ENCODE peak calls at places on chromosome X, in eight cellular contexts. One of them, this sample, is unnamed.

GRCh38 chrX:72280210-72280882 is 3.3 kb upstream of the RPS4X start:
- DNase-seq in HCT116: no peak
- DNase-seq in GM12878: no peak
- DNase-seq in SK-N-SH: no peak
- DNase-seq in H1: no peak
- DNase-seq in K562: peak
- DNase-seq in HepG2: no peak
- DNase-seq in endothelial cell of umbilical vein: no peak
- DNase-seq in this sample: no peak

GRCh38 chrX:10064736-10065135 is 92.0 kb upstream of the CLCN4 start:
- DNase-seq in HepG2: no peak
- DNase-seq in K562: no peak
- DNase-seq in H1: no peak
- DNase-seq in endothelial cell of umbilical vein: no peak
- DNase-seq in HCT116: no peak
- DNase-seq in GM12878: no peak
- DNase-seq in SK-N-SH: no peak
- DNase-seq in this sample: no peak

GRCh38 chrX:81316163-81316562 is 114.3 kb downstream of the SH3BGRL start:
- DNase-seq in HCT116: no peak
- DNase-seq in K562: no peak
- DNase-seq in SK-N-SH: no peak
- DNase-seq in HepG2: no peak
- DNase-seq in GM12878: no peak
- DNase-seq in H1: no peak
- DNase-seq in endothelial cell of umbilical vein: no peak
- DNase-seq in this sample: no peak

GRCh38 chrX:108245462-108245861 is 153.9 kb downstream of the ATG4A start:
- DNase-seq in GM12878: no peak
- DNase-seq in SK-N-SH: no peak
- DNase-seq in HCT116: no peak
- DNase-seq in K562: no peak
- DNase-seq in endothelial cell of umbilical vein: no peak
- DNase-seq in HepG2: no peak
- DNase-seq in H1: no peak
- DNase-seq in this sample: no peak

GRCh38 chrX:53317365-53318069 is 36.1 kb upstream of the IQSEC2 start:
- DNase-seq in H1: peak
- DNase-seq in GM12878: no peak
- DNase-seq in SK-N-SH: peak
- DNase-seq in HepG2: peak
- DNase-seq in HCT116: no peak
- DNase-seq in K562: peak
- DNase-seq in endothelial cell of umbilical vein: peak
- DNase-seq in this sample: no peak

GRCh38 chrX:110142096-110142495 is 139.2 kb downstream of the TMEM164 start:
- DNase-seq in endothelial cell of umbilical vein: no peak
- DNase-seq in H1: no peak
- DNase-seq in K562: peak
- DNase-seq in HCT116: no peak
- DNase-seq in GM12878: no peak
- DNase-seq in SK-N-SH: no peak
- DNase-seq in HepG2: no peak
- DNase-seq in this sample: no peak

GRCh38 chrX:109952050-109952449 is 50.9 kb upstream of the TMEM164 start:
- DNase-seq in GM12878: no peak
- DNase-seq in K562: no peak
- DNase-seq in HCT116: no peak
- DNase-seq in endothelial cell of umbilical vein: no peak
- DNase-seq in H1: no peak
- DNase-seq in SK-N-SH: no peak
- DNase-seq in HepG2: no peak
- DNase-seq in this sample: no peak

GRCh38 chrX:4263005-4263404 is 549.6 kb upstream of the PRKX start:
- DNase-seq in HepG2: no peak
- DNase-seq in endothelial cell of umbilical vein: no peak
- DNase-seq in K562: no peak
- DNase-seq in HCT116: no peak
- DNase-seq in H1: no peak
- DNase-seq in GM12878: no peak
- DNase-seq in SK-N-SH: peak
- DNase-seq in this sample: no peak

GRCh38 chrX:129781134-129782014 is 1.6 kb downstream of the SASH3 start:
- DNase-seq in SK-N-SH: no peak
- DNase-seq in K562: no peak
- DNase-seq in HepG2: no peak
- DNase-seq in HCT116: no peak
- DNase-seq in GM12878: peak
- DNase-seq in endothelial cell of umbilical vein: no peak
- DNase-seq in H1: no peak
- DNase-seq in this sample: no peak

GRCh38 chrX:69130448-69130847 is 34.8 kb downstream of the PJA1 start:
- DNase-seq in K562: no peak
- DNase-seq in HCT116: no peak
- DNase-seq in endothelial cell of umbilical vein: no peak
- DNase-seq in SK-N-SH: no peak
- DNase-seq in HepG2: no peak
- DNase-seq in GM12878: no peak
- DNase-seq in H1: no peak
- DNase-seq in this sample: peak

GRCh38 chrX:45668686-45669443 is 468.2 kb upstream of the DIPK2B start:
- DNase-seq in GM12878: no peak
- DNase-seq in H1: no peak
- DNase-seq in SK-N-SH: no peak
- DNase-seq in HCT116: peak
- DNase-seq in K562: no peak
- DNase-seq in endothelial cell of umbilical vein: peak
- DNase-seq in HepG2: no peak
- DNase-seq in this sample: no peak

GRCh38 chrX:150874448-150874847 is 24.0 kb downstream of the CD99L2 start:
- DNase-seq in H1: no peak
- DNase-seq in HepG2: no peak
- DNase-seq in K562: no peak
- DNase-seq in GM12878: no peak
- DNase-seq in SK-N-SH: no peak
- DNase-seq in HCT116: no peak
- DNase-seq in endothelial cell of umbilical vein: no peak
- DNase-seq in this sample: no peak

GRCh38 chrX:72572248-72573157 is at the start of gene HDAC8:
- DNase-seq in K562: peak
- DNase-seq in endothelial cell of umbilical vein: peak
- DNase-seq in H1: peak
- DNase-seq in HCT116: peak
- DNase-seq in SK-N-SH: peak
- DNase-seq in GM12878: peak
- DNase-seq in HepG2: peak
- DNase-seq in this sample: no peak

GRCh38 chrX:107825698-107826285 is at the start of gene MID2:
- DNase-seq in HepG2: no peak
- DNase-seq in K562: no peak
- DNase-seq in SK-N-SH: peak
- DNase-seq in HCT116: peak
- DNase-seq in GM12878: no peak
- DNase-seq in H1: peak
- DNase-seq in endothelial cell of umbilical vein: peak
- DNase-seq in this sample: no peak

GRCh38 chrX:56763556-56764152 is 34.6 kb downstream of the NBDY start:
- DNase-seq in SK-N-SH: peak
- DNase-seq in endothelial cell of umbilical vein: no peak
- DNase-seq in HCT116: no peak
- DNase-seq in H1: peak
- DNase-seq in K562: no peak
- DNase-seq in HepG2: peak
- DNase-seq in GM12878: no peak
- DNase-seq in this sample: no peak

GRCh38 chrX:121876316-121876715 is 828.9 kb downstream of the GLUD2 start:
- DNase-seq in GM12878: no peak
- DNase-seq in HCT116: no peak
- DNase-seq in SK-N-SH: no peak
- DNase-seq in endothelial cell of umbilical vein: no peak
- DNase-seq in HepG2: no peak
- DNase-seq in K562: no peak
- DNase-seq in H1: no peak
- DNase-seq in this sample: no peak

GRCh38 chrX:115591420-115591819 is 30.4 kb downstream of the PLS3 start:
- DNase-seq in H1: no peak
- DNase-seq in SK-N-SH: no peak
- DNase-seq in HCT116: no peak
- DNase-seq in endothelial cell of umbilical vein: no peak
- DNase-seq in GM12878: no peak
- DNase-seq in HepG2: no peak
- DNase-seq in K562: no peak
- DNase-seq in this sample: no peak

GRCh38 chrX:115589419-115589818 is 28.4 kb downstream of the PLS3 start:
- DNase-seq in K562: no peak
- DNase-seq in HCT116: no peak
- DNase-seq in endothelial cell of umbilical vein: no peak
- DNase-seq in GM12878: no peak
- DNase-seq in H1: no peak
- DNase-seq in SK-N-SH: no peak
- DNase-seq in HepG2: no peak
- DNase-seq in this sample: no peak

GRCh38 chrX:115595049-115595448 is 34.1 kb downstream of the PLS3 start:
- DNase-seq in SK-N-SH: no peak
- DNase-seq in H1: no peak
- DNase-seq in endothelial cell of umbilical vein: peak
- DNase-seq in GM12878: no peak
- DNase-seq in HepG2: no peak
- DNase-seq in HCT116: no peak
- DNase-seq in K562: no peak
- DNase-seq in this sample: no peak

GRCh38 chrX:115591856-115592842 is 31.2 kb downstream of the PLS3 start:
- DNase-seq in HCT116: no peak
- DNase-seq in GM12878: no peak
- DNase-seq in endothelial cell of umbilical vein: peak
- DNase-seq in K562: no peak
- DNase-seq in SK-N-SH: no peak
- DNase-seq in HepG2: no peak
- DNase-seq in H1: no peak
- DNase-seq in this sample: no peak

DNA sequence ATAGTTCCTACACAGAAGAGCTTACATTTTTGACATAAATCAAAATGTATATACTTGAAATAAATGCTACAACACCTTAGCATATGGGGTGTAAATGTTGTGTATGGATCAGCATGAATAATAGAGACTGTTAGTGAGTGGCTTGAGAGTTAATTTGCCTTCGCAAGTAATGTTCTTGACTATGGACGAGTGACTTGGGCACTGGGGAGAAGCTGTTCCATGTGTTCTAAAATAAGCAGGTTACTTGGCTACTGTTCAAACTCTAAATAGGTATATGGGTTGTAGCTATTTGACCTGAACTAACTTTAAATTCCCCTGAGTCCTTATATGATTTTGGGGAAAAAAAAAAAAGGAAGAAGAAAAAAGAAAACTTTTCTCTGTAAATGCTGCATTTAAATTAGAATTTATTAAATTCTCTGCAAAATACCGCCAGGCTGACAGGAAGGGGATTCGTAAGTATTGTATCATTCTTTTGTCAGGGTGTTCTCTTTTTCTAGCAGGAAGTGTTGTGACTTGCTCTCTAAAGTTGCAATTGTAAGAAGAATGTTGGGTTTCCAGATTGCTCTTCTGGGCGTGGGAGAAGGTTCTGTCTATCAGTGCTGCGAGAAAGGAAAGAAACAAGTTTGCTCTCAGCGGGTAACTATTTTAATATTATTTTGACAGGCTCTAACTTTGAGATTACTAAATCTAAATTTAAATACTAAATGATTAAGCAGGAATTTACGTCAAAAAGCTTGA is 32.2 kb downstream of the PLS3 start:
- DNase-seq in GM12878: no peak
- DNase-seq in HepG2: no peak
- DNase-seq in K562: no peak
- DNase-seq in endothelial cell of umbilical vein: peak
- DNase-seq in SK-N-SH: no peak
- DNase-seq in HCT116: no peak
- DNase-seq in H1: no peak
- DNase-seq in this sample: no peak
- H3K4me3 ChIP-seq in GM12878: no peak
- H3K4me3 ChIP-seq in HepG2: no peak
- H3K4me3 ChIP-seq in K562: no peak
- H3K4me3 ChIP-seq in endothelial cell of umbilical vein: peak
- H3K4me3 ChIP-seq in SK-N-SH: no peak
- H3K4me3 ChIP-seq in HCT116: no peak
- H3K4me3 ChIP-seq in H1: no peak
- H3K4me3 ChIP-seq in this sample: peak

GRCh38 chrX:154981116-154981411 is 41.5 kb downstream of the F8 start:
- DNase-seq in GM12878: no peak
- DNase-seq in SK-N-SH: no peak
- DNase-seq in endothelial cell of umbilical vein: no peak
- DNase-seq in K562: no peak
- DNase-seq in HCT116: no peak
- DNase-seq in HepG2: no peak
- DNase-seq in H1: no peak
- DNase-seq in this sample: no peak
- H3K9ac ChIP-seq in GM12878: peak
- H3K9ac ChIP-seq in SK-N-SH: no peak
- H3K9ac ChIP-seq in endothelial cell of umbilical vein: no peak
- H3K9ac ChIP-seq in K562: no peak
- H3K9ac ChIP-seq in HCT116: no peak
- H3K9ac ChIP-seq in HepG2: peak
- H3K9ac ChIP-seq in H1: no peak
- H3K9ac ChIP-seq in this sample: no peak

DNA sequence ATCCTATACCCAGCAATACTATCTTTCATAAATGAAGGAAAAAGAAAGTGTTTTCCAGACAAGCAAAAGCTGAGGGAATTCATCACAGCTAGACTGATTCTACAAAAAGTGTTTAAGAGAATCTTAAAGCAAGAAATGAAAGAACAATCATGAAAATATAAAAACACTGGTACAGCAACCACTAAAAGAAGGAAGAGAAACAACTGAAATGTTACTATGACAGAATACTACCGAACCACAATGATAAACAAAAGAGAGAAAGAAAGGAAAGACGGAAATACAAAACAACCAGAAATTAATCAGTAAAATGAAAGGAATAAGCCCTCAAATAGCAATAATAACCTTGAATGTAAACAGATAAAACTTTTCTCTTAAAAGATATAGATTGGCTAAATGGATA is 110.8 kb upstream of the AFF2 start:
- DNase-seq in endothelial cell of umbilical vein: no peak
- DNase-seq in SK-N-SH: no peak
- DNase-seq in HCT116: no peak
- DNase-seq in HepG2: no peak
- DNase-seq in H1: no peak
- DNase-seq in GM12878: no peak
- DNase-seq in K562: no peak
- DNase-seq in this sample: no peak
- TF ChIP-seq POLR2AphosphoS5 in endothelial cell of umbilical vein: no peak
- TF ChIP-seq POLR2AphosphoS5 in SK-N-SH: no peak
- TF ChIP-seq POLR2AphosphoS5 in HCT116: no peak
- TF ChIP-seq POLR2AphosphoS5 in HepG2: no peak
- TF ChIP-seq POLR2AphosphoS5 in H1: no peak
- TF ChIP-seq POLR2AphosphoS5 in GM12878: no peak
- TF ChIP-seq POLR2AphosphoS5 in K562: no peak
- TF ChIP-seq POLR2AphosphoS5 in this sample: no peak

DNA sequence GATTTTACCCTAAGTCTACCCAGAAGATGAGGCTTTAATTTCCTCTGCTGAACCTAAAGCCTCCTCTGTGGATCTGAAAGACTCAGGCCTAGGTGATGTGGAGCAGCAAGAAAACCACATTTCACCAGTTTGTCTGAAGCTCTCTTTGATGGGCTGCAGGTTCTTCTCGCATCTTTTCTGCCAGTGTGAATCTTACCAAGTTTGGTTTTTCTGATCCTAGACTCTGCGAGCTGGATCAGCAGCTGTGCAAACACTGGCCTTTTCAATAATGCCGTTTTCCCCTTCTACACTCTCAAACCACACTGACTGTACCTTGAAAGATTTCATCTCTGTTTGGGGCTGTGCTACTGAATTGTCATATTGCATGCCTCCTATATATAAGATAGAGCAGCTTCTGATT is 133.5 kb upstream of the FAM9C start:
- DNase-seq in H1: no peak
- DNase-seq in endothelial cell of umbilical vein: no peak
- DNase-seq in HCT116: no peak
- DNase-seq in K562: no peak
- DNase-seq in HepG2: no peak
- DNase-seq in SK-N-SH: no peak
- DNase-seq in GM12878: no peak
- DNase-seq in this sample: no peak
- H3K4me3 ChIP-seq in H1: no peak
- H3K4me3 ChIP-seq in endothelial cell of umbilical vein: no peak
- H3K4me3 ChIP-seq in HCT116: no peak
- H3K4me3 ChIP-seq in K562: no peak
- H3K4me3 ChIP-seq in HepG2: no peak
- H3K4me3 ChIP-seq in SK-N-SH: no peak
- H3K4me3 ChIP-seq in GM12878: no peak
- H3K4me3 ChIP-seq in this sample: no peak